ENCODE peak calls at places on chromosomes 16 and 17, in seven cellular contexts. C is NCI-H82; E is dorsolateral prefrontal cortex; M is AG08395; V is activated CD4-positive, alpha-beta T cell treated with anti-CD3 and anti-CD28 coated beads, Interleukin-2, amount 10 ng/mL, durations not matched to agents 7 days and 5 days; B is dermis blood vessel endothelial cell; J is NCI-H2171. W is an unnamed sample.

GRCh38 chr17:38750312-38751121 is 2.0 kb upstream of the PSMB3 start:
- DNase-seq in C (peak; percentile 74), E (no peak), M (no peak), V (no peak), B (peak; percentile 39), J (no peak), W (no peak)

GRCh38 chr16:12435730-12436129 is 368.0 kb downstream of the CPPED1 start:
- DNase-seq in C (no peak), E (peak; percentile 10), M (no peak), V (no peak), B (no peak), J (peak; percentile 67), W (no peak)

GRCh38 chr17:76567634-76568432 is 17.8 kb downstream of the ST6GALNAC2 start:
- DNase-seq in C (peak; percentile 72), E (no peak), M (no peak), V (no peak), B (no peak), J (no peak), W (no peak)

GRCh38 chr17:67469208-67469980 is 92.3 kb downstream of the PITPNC1 start:
- DNase-seq in C (peak; percentile 70), E (no peak), M (no peak), V (no peak), B (peak; percentile 23), J (no peak), W (no peak)

GRCh38 chr17:74814453-74814852 is 38.3 kb upstream of the NAT9 start:
- DNase-seq in C (no peak), E (no peak), M (no peak), V (no peak), B (peak; percentile 22), J (no peak), W (no peak)

GRCh38 chr17:29383687-29384086 is 6.5 kb upstream of the TAOK1 start:
- DNase-seq in C (no peak), E (no peak), M (peak; percentile 45), V (no peak), B (no peak), J (no peak), W (no peak)

GRCh38 chr17:63337579-63337978 is 108.5 kb downstream of the CYB561 start:
- DNase-seq in C (no peak), E (no peak), M (no peak), V (no peak), B (no peak), J (no peak), W (no peak)

GRCh38 chr16:18969855-18970240 is 13.9 kb upstream of the TMC7 start:
- DNase-seq in C (no peak), E (no peak), M (no peak), V (no peak), B (no peak), J (no peak), W (no peak)

GRCh38 chr17:75689441-75689873 is 22.3 kb downstream of the SAP30BP start:
- DNase-seq in C (no peak), E (no peak), M (no peak), V (peak; percentile 75), B (peak; percentile 64), J (no peak), W (peak; percentile 97)

GRCh38 chr16:85103096-85104079 is 8.9 kb downstream of the CIBAR2 start:
- DNase-seq in C (peak; percentile 60), E (no peak), M (no peak), V (no peak), B (no peak), J (no peak), W (no peak)

GRCh38 chr16:30637952-30638351 is 12.8 kb upstream of the PRR14 start:
- DNase-seq in C (peak; percentile 72), E (no peak), M (peak; percentile 49), V (peak; percentile 48), B (peak; percentile 73), J (peak; percentile 36), W (peak; percentile 73)

GRCh38 chr17:80254396-80255241 is 6.0 kb upstream of the RNF213 start:
- DNase-seq in C (no peak), E (no peak), M (peak; percentile 89), V (peak; percentile 78), B (peak; percentile 88), J (peak; percentile 38), W (no peak)

GRCh38 chr16:15518412-15519351 is 84.3 kb downstream of the BMERB1 start:
- DNase-seq in C (peak; percentile 29), E (peak; percentile 53), M (peak; percentile 42), V (no peak), B (peak; percentile 37), J (no peak), W (no peak)